ENCODE peak calls at places on chromosome 15, in seven cellular contexts. One of them, this sample, is unnamed.

GRCh38 chr15:96270581-96271172 is 59.8 kb upstream of the NR2F2 start:
- DNase-seq in H9: no peak
- DNase-seq in mesenchymal stem cell: peak
- DNase-seq in mesendoderm: no peak
- DNase-seq in IMR-90: peak
- DNase-seq in trophoblast cell: peak
- DNase-seq in H1: no peak
- DNase-seq in this sample: no peak

GRCh38 chr15:47588968-47589367 is 128.3 kb upstream of the SEMA6D start:
- DNase-seq in mesenchymal stem cell: no peak
- DNase-seq in IMR-90: no peak
- DNase-seq in trophoblast cell: peak
- DNase-seq in H9: no peak
- DNase-seq in mesendoderm: peak
- DNase-seq in H1: no peak
- DNase-seq in this sample: no peak

GRCh38 chr15:40282144-40282869 is 557 bp downstream of the ANKRD63 start:
- DNase-seq in mesendoderm: peak
- DNase-seq in H1: peak
- DNase-seq in mesenchymal stem cell: peak
- DNase-seq in H9: peak
- DNase-seq in trophoblast cell: peak
- DNase-seq in IMR-90: no peak
- DNase-seq in this sample: no peak

GRCh38 chr15:33675246-33675645 is 293.1 kb upstream of the CHRM5 start:
- DNase-seq in H1: no peak
- DNase-seq in mesenchymal stem cell: no peak
- DNase-seq in trophoblast cell: peak
- DNase-seq in H9: no peak
- DNase-seq in IMR-90: no peak
- DNase-seq in mesendoderm: peak
- DNase-seq in this sample: peak

GRCh38 chr15:49040151-49040550 is 6.1 kb downstream of the SECISBP2L start:
- DNase-seq in H9: no peak
- DNase-seq in trophoblast cell: no peak
- DNase-seq in IMR-90: no peak
- DNase-seq in mesenchymal stem cell: no peak
- DNase-seq in H1: no peak
- DNase-seq in mesendoderm: no peak
- DNase-seq in this sample: no peak

GRCh38 chr15:100340721-100341661 is 784 bp downstream of the ADAMTS17 start:
- DNase-seq in IMR-90: no peak
- DNase-seq in trophoblast cell: no peak
- DNase-seq in mesendoderm: peak
- DNase-seq in H1: no peak
- DNase-seq in H9: no peak
- DNase-seq in mesenchymal stem cell: no peak
- DNase-seq in this sample: no peak

GRCh38 chr15:51082246-51082645 is 12.5 kb downstream of the TNFAIP8L3 start:
- DNase-seq in IMR-90: no peak
- DNase-seq in trophoblast cell: no peak
- DNase-seq in H1: no peak
- DNase-seq in mesendoderm: no peak
- DNase-seq in mesenchymal stem cell: no peak
- DNase-seq in H9: no peak
- DNase-seq in this sample: no peak

GRCh38 chr15:84982301-84982920 is 755 bp downstream of the PDE8A start:
- DNase-seq in mesenchymal stem cell: peak
- DNase-seq in H1: no peak
- DNase-seq in IMR-90: peak
- DNase-seq in H9: peak
- DNase-seq in mesendoderm: peak
- DNase-seq in trophoblast cell: peak
- DNase-seq in this sample: no peak

GRCh38 chr15:82129769-82130168 is 84.0 kb upstream of the MEX3B start:
- DNase-seq in mesenchymal stem cell: peak
- DNase-seq in trophoblast cell: no peak
- DNase-seq in mesendoderm: no peak
- DNase-seq in IMR-90: peak
- DNase-seq in H1: no peak
- DNase-seq in H9: no peak
- DNase-seq in this sample: no peak

GRCh38 chr15:60744826-60745225 is 265.9 kb upstream of the ICE2 start:
- DNase-seq in mesendoderm: no peak
- DNase-seq in IMR-90: no peak
- DNase-seq in H9: no peak
- DNase-seq in mesenchymal stem cell: no peak
- DNase-seq in trophoblast cell: no peak
- DNase-seq in H1: no peak
- DNase-seq in this sample: no peak

GRCh38 chr15:69940441-69940785 is 157.3 kb downstream of the TLE3 start:
- DNase-seq in H1: no peak
- DNase-seq in mesenchymal stem cell: no peak
- DNase-seq in trophoblast cell: no peak
- DNase-seq in H9: no peak
- DNase-seq in mesendoderm: no peak
- DNase-seq in IMR-90: no peak
- DNase-seq in this sample: no peak

GRCh38 chr15:83890584-83890983 is 236.7 kb downstream of the ADAMTSL3 start:
- DNase-seq in H1: no peak
- DNase-seq in IMR-90: no peak
- DNase-seq in trophoblast cell: no peak
- DNase-seq in H9: no peak
- DNase-seq in mesenchymal stem cell: no peak
- DNase-seq in mesendoderm: no peak
- DNase-seq in this sample: no peak
- H3K18ac ChIP-seq in H1: no peak
- H3K18ac ChIP-seq in IMR-90: no peak
- H3K18ac ChIP-seq in trophoblast cell: no peak
- H3K18ac ChIP-seq in H9: no peak
- H3K18ac ChIP-seq in mesenchymal stem cell: no peak
- H3K18ac ChIP-seq in mesendoderm: no peak
- H3K18ac ChIP-seq in this sample: no peak

GRCh38 chr15:66016199-66016598 is 146.9 kb downstream of the RAB11A start:
- DNase-seq in H9: no peak
- DNase-seq in H1: no peak
- DNase-seq in mesendoderm: no peak
- DNase-seq in trophoblast cell: no peak
- DNase-seq in IMR-90: no peak
- DNase-seq in mesenchymal stem cell: no peak
- DNase-seq in this sample: no peak
- H3K18ac ChIP-seq in H9: no peak
- H3K18ac ChIP-seq in H1: no peak
- H3K18ac ChIP-seq in mesendoderm: no peak
- H3K18ac ChIP-seq in trophoblast cell: no peak
- H3K18ac ChIP-seq in IMR-90: no peak
- H3K18ac ChIP-seq in mesenchymal stem cell: no peak
- H3K18ac ChIP-seq in this sample: no peak

GRCh38 chr15:59378855-59379254 is 6.2 kb upstream of the MYO1E start:
- DNase-seq in mesenchymal stem cell: no peak
- DNase-seq in trophoblast cell: no peak
- DNase-seq in H1: no peak
- DNase-seq in mesendoderm: no peak
- DNase-seq in IMR-90: no peak
- DNase-seq in H9: no peak
- DNase-seq in this sample: no peak

GRCh38 chr15:59380902-59381610 is 8.4 kb upstream of the MYO1E start:
- DNase-seq in H9: no peak
- DNase-seq in H1: no peak
- DNase-seq in mesenchymal stem cell: peak
- DNase-seq in trophoblast cell: peak
- DNase-seq in IMR-90: no peak
- DNase-seq in mesendoderm: no peak
- DNase-seq in this sample: peak

GRCh38 chr15:59388670-59389069 is 16.0 kb upstream of the MYO1E start:
- DNase-seq in mesenchymal stem cell: peak
- DNase-seq in H1: no peak
- DNase-seq in H9: no peak
- DNase-seq in mesendoderm: no peak
- DNase-seq in IMR-90: peak
- DNase-seq in trophoblast cell: peak
- DNase-seq in this sample: no peak

GRCh38 chr15:59379524-59379923 is 6.9 kb upstream of the MYO1E start:
- DNase-seq in IMR-90: no peak
- DNase-seq in mesendoderm: no peak
- DNase-seq in trophoblast cell: no peak
- DNase-seq in mesenchymal stem cell: no peak
- DNase-seq in H1: no peak
- DNase-seq in H9: no peak
- DNase-seq in this sample: no peak

GRCh38 chr15:59384507-59384906 is 11.8 kb upstream of the MYO1E start:
- DNase-seq in mesendoderm: no peak
- DNase-seq in IMR-90: no peak
- DNase-seq in trophoblast cell: no peak
- DNase-seq in H9: no peak
- DNase-seq in mesenchymal stem cell: no peak
- DNase-seq in H1: no peak
- DNase-seq in this sample: no peak
- H3K18ac ChIP-seq in mesendoderm: no peak
- H3K18ac ChIP-seq in IMR-90: no peak
- H3K18ac ChIP-seq in trophoblast cell: no peak
- H3K18ac ChIP-seq in H9: no peak
- H3K18ac ChIP-seq in mesenchymal stem cell: no peak
- H3K18ac ChIP-seq in H1: no peak
- H3K18ac ChIP-seq in this sample: no peak

DNA sequence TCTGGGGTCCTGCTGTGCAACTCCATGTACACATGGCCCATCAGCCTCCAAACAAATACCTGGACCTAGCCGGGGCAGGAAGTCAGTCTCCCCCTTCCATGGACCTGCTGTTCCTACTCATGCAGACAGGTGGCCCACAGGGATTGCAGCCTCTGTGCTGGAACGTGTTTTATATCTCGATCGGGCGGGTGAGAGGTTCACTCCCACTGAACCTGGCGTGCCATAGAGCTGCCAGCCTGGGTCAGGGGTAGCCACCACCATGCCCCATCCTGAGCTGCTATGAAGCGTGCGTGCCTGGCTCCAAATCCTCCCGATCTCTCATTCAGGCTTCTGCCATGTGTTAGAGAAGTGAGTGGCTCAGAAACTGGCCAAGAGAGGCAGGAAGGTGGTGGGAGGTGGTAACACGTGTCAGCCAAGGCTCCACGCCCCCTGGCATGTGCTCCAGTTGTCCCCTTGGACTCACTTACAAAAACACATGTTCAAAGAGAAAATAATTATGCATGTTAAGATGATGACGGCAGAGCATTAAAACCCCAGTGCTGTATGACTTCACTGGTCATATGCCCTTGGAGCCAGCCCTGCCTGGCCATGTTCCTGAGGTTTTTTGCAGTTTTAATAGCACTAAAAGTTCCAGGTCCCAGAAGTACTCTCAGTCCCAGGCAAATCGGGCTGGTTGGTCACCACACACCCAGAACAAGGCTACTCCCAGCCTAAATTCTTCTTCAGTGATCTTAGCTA is 30.6 kb downstream of the CTSH start:
- DNase-seq in H1: no peak
- DNase-seq in trophoblast cell: no peak
- DNase-seq in IMR-90: no peak
- DNase-seq in H9: no peak
- DNase-seq in mesendoderm: peak
- DNase-seq in mesenchymal stem cell: no peak
- DNase-seq in this sample: no peak
- H3K18ac ChIP-seq in H1: no peak
- H3K18ac ChIP-seq in trophoblast cell: no peak
- H3K18ac ChIP-seq in IMR-90: no peak
- H3K18ac ChIP-seq in H9: no peak
- H3K18ac ChIP-seq in mesendoderm: no peak
- H3K18ac ChIP-seq in mesenchymal stem cell: no peak
- H3K18ac ChIP-seq in this sample: no peak

GRCh38 chr15:71294636-71295241 is 179.5 kb downstream of the THSD4 start:
- DNase-seq in mesendoderm: no peak
- DNase-seq in IMR-90: peak
- DNase-seq in H1: no peak
- DNase-seq in mesenchymal stem cell: peak
- DNase-seq in trophoblast cell: peak
- DNase-seq in H9: no peak
- DNase-seq in this sample: no peak

GRCh38 chr15:71295242-71296031 is 180.2 kb downstream of the THSD4 start:
- DNase-seq in mesenchymal stem cell: peak
- DNase-seq in H1: no peak
- DNase-seq in mesendoderm: peak
- DNase-seq in IMR-90: peak
- DNase-seq in trophoblast cell: peak
- DNase-seq in H9: no peak
- DNase-seq in this sample: no peak

GRCh38 chr15:71294251-71294635 is 179.0 kb downstream of the THSD4 start:
- DNase-seq in IMR-90: no peak
- DNase-seq in mesenchymal stem cell: no peak
- DNase-seq in trophoblast cell: no peak
- DNase-seq in H9: no peak
- DNase-seq in mesendoderm: no peak
- DNase-seq in H1: no peak
- DNase-seq in this sample: no peak

GRCh38 chr15:71291723-71292122 is 176.5 kb downstream of the THSD4 start:
- DNase-seq in mesenchymal stem cell: no peak
- DNase-seq in H1: no peak
- DNase-seq in H9: no peak
- DNase-seq in mesendoderm: no peak
- DNase-seq in IMR-90: no peak
- DNase-seq in trophoblast cell: no peak
- DNase-seq in this sample: no peak

DNA sequence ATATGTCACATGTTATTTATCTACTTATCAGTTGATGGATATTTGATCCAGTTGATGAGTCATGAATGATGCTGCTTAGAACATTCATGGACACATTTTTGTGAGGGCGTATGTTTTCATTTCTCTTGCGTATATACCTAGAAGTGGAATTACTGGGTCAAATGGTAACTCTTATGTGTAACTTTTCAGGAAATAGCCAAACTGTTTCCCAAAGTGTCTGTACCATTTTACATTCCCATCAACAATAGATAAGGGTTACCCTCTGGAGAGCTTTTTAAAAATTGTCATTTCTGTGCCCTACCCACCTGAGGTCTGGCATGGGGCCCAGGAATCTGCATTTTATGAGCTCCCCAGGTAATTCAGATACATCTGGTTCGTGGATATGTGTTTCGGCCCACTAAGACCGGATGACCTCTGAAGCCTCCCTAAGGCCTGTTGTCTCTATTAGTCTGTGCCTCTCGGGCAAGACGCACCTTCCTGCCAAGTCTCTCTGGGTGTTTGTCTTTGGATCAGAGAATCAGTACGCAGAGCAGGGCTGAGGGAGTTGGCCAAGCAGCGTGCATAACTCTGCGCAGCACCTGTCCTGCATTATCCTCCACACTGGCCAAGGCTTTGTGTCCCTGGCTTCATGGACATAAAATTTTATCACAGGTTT is 180.9 kb downstream of the THSD4 start:
- DNase-seq in trophoblast cell: peak
- DNase-seq in H1: no peak
- DNase-seq in mesendoderm: no peak
- DNase-seq in H9: no peak
- DNase-seq in IMR-90: peak
- DNase-seq in mesenchymal stem cell: peak
- DNase-seq in this sample: no peak
- H3K18ac ChIP-seq in trophoblast cell: no peak
- H3K18ac ChIP-seq in H1: no peak
- H3K18ac ChIP-seq in mesendoderm: no peak
- H3K18ac ChIP-seq in H9: no peak
- H3K18ac ChIP-seq in IMR-90: peak
- H3K18ac ChIP-seq in mesenchymal stem cell: no peak
- H3K18ac ChIP-seq in this sample: no peak